ENCODE peak calls at places on chromosomes 4 and X, in ten cellular contexts. L is upper lobe of left lung; Y is left ventricle myocardium inferior; E is stomach; N is MG63; Q is CD8-positive, alpha-beta memory T cell; D is left lung; P is Caco-2; T is uterus; A is K562. F is an unnamed sample.

GRCh38 chr4:175246941-175247340 is 328.8 kb downstream of the ADAM29 start:
- DNase-seq in L (no peak), E (no peak), N (no peak), Q (no peak), A (no peak), P (no peak), T (no peak), Y (no peak), D (no peak), F (no peak)

GRCh38 chr4:13903851-13904340 is 276.4 kb upstream of the BOD1L1 start:
- DNase-seq in Q (no peak), T (no peak), Y (no peak), E (no peak), L (no peak), N (no peak), D (no peak), P (no peak), A (no peak), F (no peak)

GRCh38 chrX:131650637-131651410 is 107.0 kb downstream of the OR13H1 start:
- DNase-seq in P (no peak), N (no peak), Y (no peak), E (no peak), D (no peak), T (no peak), Q (no peak), A (no peak), L (no peak), F (no peak)

GRCh38 chrX:73401591-73402266 is 45.1 kb upstream of the CDX4 start:
- DNase-seq in E (no peak), Q (no peak), A (no peak), P (peak; percentile 1), D (peak; percentile 6), L (no peak), Y (no peak), N (no peak), T (no peak), F (no peak)

GRCh38 chr4:140497776-140498636 is at the start of gene MGAT4D:
- DNase-seq in Q (no peak), T (no peak), P (peak; percentile 21), D (peak; percentile 75), Y (no peak), A (no peak), L (no peak), N (peak; percentile 0), E (no peak), F (no peak)

GRCh38 chr4:83170952-83171399 is 56.4 kb upstream of the PLAC8 start:
- DNase-seq in P (no peak), N (no peak), A (no peak), T (no peak), Y (no peak), E (no peak), D (no peak), L (no peak), Q (no peak), F (no peak)

GRCh38 chrX:23766650-23767551 is 16.1 kb upstream of the SAT1 start:
- DNase-seq in D (no peak), N (no peak), T (no peak), A (no peak), Y (no peak), L (no peak), E (no peak), P (no peak), Q (no peak), F (no peak)

GRCh38 chr4:184968784-184969201 is 49.5 kb upstream of the HELT start:
- DNase-seq in T (no peak), Q (no peak), A (no peak), E (peak; percentile 89), N (peak; percentile 15), D (peak; percentile 88), L (peak; percentile 87), Y (peak; percentile 55), P (no peak), F (no peak)

GRCh38 chr4:8606476-8606875 is 13.9 kb downstream of the CPZ start:
- DNase-seq in A (no peak), E (no peak), T (no peak), P (no peak), Q (no peak), Y (no peak), L (no peak), N (no peak), D (peak; percentile 73), F (no peak)

GRCh38 chr4:8608714-8609391 is 16.3 kb downstream of the CPZ start:
- DNase-seq in P (no peak), D (peak; percentile 64), E (no peak), Y (no peak), T (no peak), N (no peak), Q (no peak), A (no peak), L (no peak), F (no peak)

GRCh38 chr4:8605289-8605688 is 12.7 kb downstream of the CPZ start:
- DNase-seq in Q (no peak), L (no peak), E (no peak), T (no peak), P (no peak), Y (no peak), D (peak; percentile 4), N (no peak), A (no peak), F (no peak)

GRCh38 chr4:8607603-8608481 is 15.3 kb downstream of the CPZ start:
- DNase-seq in D (peak; percentile 87), T (peak; percentile 30), E (peak; percentile 38), N (no peak), Q (peak; percentile 14), L (no peak), P (peak; percentile 76), A (peak; percentile 80), Y (no peak), F (no peak)

DNA sequence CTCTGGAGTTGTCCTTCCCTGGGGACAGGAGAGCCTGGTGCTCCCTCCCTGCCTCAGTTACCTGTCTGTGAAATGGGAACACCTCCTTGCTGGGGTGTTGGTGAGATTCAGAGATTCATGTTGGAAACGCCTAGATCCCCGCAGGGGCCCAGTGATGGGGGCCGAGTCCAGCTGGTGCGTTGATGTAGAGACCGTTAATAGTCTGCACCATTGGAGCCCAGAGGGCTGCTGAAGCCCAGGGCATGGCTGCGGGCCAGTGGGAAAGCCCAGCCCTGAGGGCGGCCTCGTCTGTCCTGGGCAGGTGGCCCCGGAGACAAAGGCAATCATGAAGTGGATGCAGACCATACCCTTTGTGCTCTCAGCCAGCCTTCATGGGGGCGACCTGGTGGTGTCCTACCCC is 14.4 kb downstream of the CPZ start:
- DNase-seq in P (no peak), E (no peak), D (peak; percentile 68), Q (no peak), L (no peak), A (no peak), Y (no peak), T (no peak), N (no peak), F (no peak)
- H3K36me3 ChIP-seq in P (no peaks in the 10 kb centered on the region), E (no peaks in the 10 kb centered on the region), D (no peaks in the 10 kb centered on the region), Q (no peaks in the 10 kb centered on the region), L (no peaks in the 10 kb centered on the region), A (no peaks in the 10 kb centered on the region), Y (no peaks in the 10 kb centered on the region), T (no peaks in the 10 kb centered on the region), N (no peaks in the 10 kb centered on the region), F (no peaks in the 10 kb centered on the region)

GRCh38 chr4:1323280-1323634 is 23.8 kb upstream of the UVSSA start:
- DNase-seq in N (no peak), Q (no peak), A (no peak), L (no peak), T (no peak), P (no peak), D (no peak), Y (no peak), E (no peak), F (no peak)

GRCh38 chr4:1325176-1325480 is 21.9 kb upstream of the UVSSA start:
- DNase-seq in E (no peak), L (no peak), A (no peak), T (no peak), N (no peak), P (no peak), Q (no peak), D (peak; percentile 53), Y (no peak), F (no peak)

GRCh38 chr4:1321486-1321885 is 25.5 kb upstream of the UVSSA start:
- DNase-seq in N (no peak), Y (no peak), P (no peak), L (no peak), T (no peak), Q (no peak), E (no peak), A (no peak), D (peak; percentile 54), F (no peak)

GRCh38 chr4:1323635-1324442 is 23.2 kb upstream of the UVSSA start:
- DNase-seq in E (no peak), N (peak; percentile 49), D (no peak), L (no peak), T (no peak), P (no peak), A (no peak), Q (no peak), Y (no peak), F (no peak)

DNA sequence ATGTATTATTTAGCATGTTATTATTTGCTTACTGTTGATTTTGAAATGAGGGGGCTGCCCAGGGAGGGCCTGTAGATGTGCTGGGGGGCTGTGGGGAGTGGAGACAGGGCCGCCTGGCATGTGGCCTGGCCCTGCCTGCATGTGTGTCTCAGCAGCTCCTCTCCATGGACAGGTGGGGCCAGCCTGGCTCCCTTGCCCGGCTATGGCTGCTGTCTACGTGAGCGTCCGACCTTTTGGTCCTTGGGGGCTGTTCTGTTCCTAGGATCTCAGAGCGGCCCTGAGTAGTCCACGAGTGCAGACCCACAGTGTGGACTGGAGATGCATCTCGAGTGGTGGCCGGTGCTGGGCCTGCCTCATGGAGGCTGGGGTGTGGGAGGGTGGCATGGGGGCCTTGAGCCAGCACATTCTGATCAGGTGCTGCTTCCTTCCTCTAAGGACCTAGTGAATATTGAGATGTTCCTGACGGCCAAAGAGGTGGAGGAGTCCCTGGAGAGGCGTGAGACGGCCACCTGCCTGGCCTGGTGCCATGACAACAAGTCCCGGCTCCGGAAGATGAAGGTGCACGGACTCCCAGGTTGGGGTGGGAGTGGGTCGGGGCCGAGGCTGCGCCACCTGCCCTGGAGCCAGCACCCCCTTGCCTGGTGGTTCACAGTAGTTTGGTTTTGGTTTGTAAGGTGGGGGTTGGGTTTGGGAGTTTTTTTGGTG is 24.9 kb upstream of the UVSSA start:
- DNase-seq in E (no peak), Y (no peak), A (no peak), T (no peak), D (peak; percentile 72), L (no peak), N (no peak), Q (no peak), P (no peak), F (no peak)
- H3K36me3 ChIP-seq in E (peaks cover 45% of the 10 kb centered on the region), Y (peaks cover 72% of the 10 kb centered on the region), A (peaks cover 79% of the 10 kb centered on the region), T (no peaks in the 10 kb centered on the region), D (no peaks in the 10 kb centered on the region), L (peaks cover 49% of the 10 kb centered on the region), N (peaks cover 19% of the 10 kb centered on the region), Q (peaks cover 30% of the 10 kb centered on the region), P (peaks cover 1% of the 10 kb centered on the region), F (peaks cover 49% of the 10 kb centered on the region)

GRCh38 chrX:2732649-2733048 is 19.2 kb upstream of the XG start:
- DNase-seq in Y (no peak), D (no peak), N (no peak), T (no peak), E (no peak), Q (no peak), P (no peak), A (no peak), L (no peak), F (no peak)
- H3K36me3 ChIP-seq in Y (peaks cover 89% of the 10 kb centered on the region), D (no peaks in the 10 kb centered on the region), N (peaks cover 71% of the 10 kb centered on the region), T (no peaks in the 10 kb centered on the region), E (peaks cover 34% of the 10 kb centered on the region), Q (peaks cover 30% of the 10 kb centered on the region), P (peaks cover 5% of the 10 kb centered on the region), A (no peaks in the 10 kb centered on the region), L (peaks cover 37% of the 10 kb centered on the region), F (peaks cover 32% of the 10 kb centered on the region)

DNA sequence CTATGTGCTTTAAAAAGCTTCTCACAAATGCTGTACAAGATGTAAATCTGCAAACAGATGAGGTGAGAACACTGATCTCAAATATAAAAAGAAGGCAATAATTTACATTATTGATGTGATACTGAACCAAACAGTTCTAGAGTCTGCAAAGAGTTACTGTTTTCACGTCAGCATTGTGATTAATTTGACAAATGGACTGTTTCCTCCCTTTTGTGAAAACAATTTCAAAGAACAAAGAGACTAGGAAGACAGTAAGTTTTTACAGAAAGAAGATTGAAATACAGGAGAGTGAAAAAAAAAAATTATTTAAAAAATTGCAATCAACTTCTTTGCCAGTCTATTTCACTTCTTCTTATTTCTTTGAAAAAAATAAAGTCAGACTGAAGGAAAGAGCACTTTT is 28.0 kb downstream of the TAPT1 start:
- DNase-seq in A (no peak), P (no peak), Q (no peak), N (no peak), L (no peak), D (no peak), Y (no peak), E (no peak), T (no peak), F (no peak)
- H3K36me3 ChIP-seq in A (peaks cover 36% of the 10 kb centered on the region), P (no peaks in the 10 kb centered on the region), Q (peaks cover 3% of the 10 kb centered on the region), N (no peaks in the 10 kb centered on the region), L (no peaks in the 10 kb centered on the region), D (no peaks in the 10 kb centered on the region), Y (peaks cover 14% of the 10 kb centered on the region), E (no peaks in the 10 kb centered on the region), T (no peaks in the 10 kb centered on the region), F (peaks cover 7% of the 10 kb centered on the region)